ENCODE peak calls at places on chromosomes 5 and 9, in four cellular contexts. R is fibroblast of the aortic adventitia, U is AG09319, Q is choroid plexus epithelial cell. C is an unnamed sample.

GRCh38 chr5:157530226-157530972 is 45.2 kb downstream of the ADAM19 start:
- DNase-seq in U (no peak), Q (no peak), R (no peak), C (no peak)

GRCh38 chr5:175494271-175495183 is 16.2 kb downstream of the SFXN1 start:
- DNase-seq in Q (peak), R (no peak), U (no peak), C (no peak)

GRCh38 chr5:176371621-176372539 is 6.6 kb downstream of the ARL10 start:
- DNase-seq in R (no peak), U (no peak), Q (no peak), C (peak)

GRCh38 chr5:10145922-10146321 is 103.8 kb downstream of the ATPSCKMT start:
- DNase-seq in R (peak), U (peak), Q (peak), C (peak)

GRCh38 chr5:96703384-96703910 is 41.3 kb downstream of the CAST start:
- DNase-seq in U (no peak), R (peak), Q (peak), C (no peak)

GRCh38 chr5:41508696-41509398 is 1.6 kb downstream of the PLCXD3 start:
- DNase-seq in Q (no peak), R (no peak), U (no peak), C (no peak)

GRCh38 chr5:115509547-115509946 is 35.0 kb downstream of the FEM1C start:
- DNase-seq in R (no peak), U (no peak), Q (no peak), C (no peak)

GRCh38 chr9:394347-395052 is 179.8 kb downstream of the DOCK8 start:
- DNase-seq in U (no peak), R (no peak), Q (no peak), C (no peak)

GRCh38 chr9:129609486-129610192 is 11.3 kb downstream of the C9orf50 start:
- DNase-seq in Q (peak), U (no peak), R (peak), C (peak)

GRCh38 chr9:128470560-128470959 is 14.8 kb downstream of the ODF2 start:
- DNase-seq in U (no peak), R (peak), Q (peak), C (peak)

GRCh38 chr9:91395553-91396470 is 27.8 kb downstream of the NFIL3 start:
- DNase-seq in Q (peak), R (peak), U (no peak), C (peak)

GRCh38 chr9:105141448-105142101 is 102.9 kb upstream of the SLC44A1 start:
- DNase-seq in U (no peak), Q (peak), R (no peak), C (no peak)

GRCh38 chr5:143002459-143003327 is 232.5 kb downstream of the ARHGAP26 start:
- DNase-seq in U (peak), R (peak), Q (peak), C (peak)

GRCh38 chr5:59354811-59355210 is 538.7 kb downstream of the PDE4D start:
- DNase-seq in R (no peak), Q (no peak), U (no peak), C (no peak)

GRCh38 chr5:76801159-76801802 is 17.5 kb upstream of the F2RL1 start:
- DNase-seq in U (peak), Q (peak), R (peak), C (peak)

GRCh38 chr5:38467353-38468040 is 88.9 kb downstream of the LIFR start:
- DNase-seq in R (peak), Q (peak), U (no peak), C (peak)

GRCh38 chr5:66987949-66988838 is 208.4 kb downstream of the CD180 start:
- DNase-seq in R (peak), U (no peak), Q (peak), C (peak)

GRCh38 chr9:135126480-135127187 is 39.2 kb downstream of the OLFM1 start:
- DNase-seq in Q (no peak), U (no peak), R (no peak), C (no peak)

GRCh38 chr5:142684508-142685031 is 1.3 kb downstream of the FGF1 start:
- DNase-seq in R (no peak), Q (peak), U (no peak), C (no peak)

GRCh38 chr5:133321833-133322420 is 270.1 kb downstream of the HSPA4 start:
- DNase-seq in U (no peak), R (no peak), Q (no peak), C (no peak)

GRCh38 chr9:68705636-68706578 is 867 bp downstream of the PIP5K1B start:
- DNase-seq in Q (peak), U (no peak), R (no peak), C (peak)

GRCh38 chr5:82863260-82863659 is 213.9 kb downstream of the TMEM167A start:
- DNase-seq in Q (peak), U (no peak), R (peak), C (no peak)

GRCh38 chr9:129451669-129452068 is 169.2 kb downstream of the C9orf50 start:
- DNase-seq in Q (no peak), R (no peak), U (no peak), C (no peak)

GRCh38 chr5:140347382-140347781 is 979 bp upstream of the HBEGF start:
- DNase-seq in Q (no peak), U (no peak), R (no peak), C (no peak)

GRCh38 chr5:158849219-158849791 is 250.4 kb downstream of the EBF1 start:
- DNase-seq in U (no peak), Q (no peak), R (no peak), C (no peak)

DNA sequence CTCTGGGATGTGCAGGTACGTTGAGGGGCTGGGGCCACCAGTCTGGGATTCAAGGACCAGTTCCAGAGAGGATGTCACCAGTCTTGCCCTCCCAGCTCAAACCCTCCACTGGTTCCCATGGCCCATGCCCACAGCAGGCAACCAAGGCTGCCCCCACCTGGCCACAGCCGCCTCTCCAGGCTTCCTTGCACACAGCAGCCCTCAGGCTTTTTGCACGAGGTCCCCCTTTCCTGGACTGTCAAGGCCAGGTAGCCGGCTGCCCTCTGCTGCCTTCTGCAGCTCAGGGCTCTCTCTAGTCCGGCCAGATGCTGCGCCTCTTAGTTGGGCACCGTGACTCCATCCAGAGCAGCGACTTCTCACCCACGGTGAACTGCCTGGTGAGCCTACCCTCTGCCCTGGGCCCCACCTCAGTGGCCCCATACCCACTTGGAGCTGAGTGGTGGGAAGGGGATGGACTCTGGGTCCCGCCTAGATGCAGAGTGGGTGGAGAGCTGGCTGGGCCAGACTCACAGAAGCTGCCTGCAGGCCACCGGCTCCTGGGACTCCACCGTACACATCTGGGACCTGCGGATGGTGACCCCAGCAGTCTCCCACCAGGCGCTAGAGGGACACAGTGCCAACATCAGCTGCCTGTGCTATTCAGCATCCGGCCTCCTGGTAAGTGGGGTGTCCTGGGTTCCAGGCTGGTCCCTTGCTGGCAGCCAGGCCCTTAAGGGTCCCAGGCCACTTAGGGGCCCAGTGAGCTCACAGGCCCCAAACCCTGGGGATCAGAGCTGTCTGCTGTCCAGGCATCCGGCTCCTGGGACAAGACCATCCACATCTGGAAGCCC is 2.9 kb downstream of the WDR38 start:
- DNase-seq in R (no peak), U (no peak), Q (peak), C (no peak)
- TF ChIP-seq CTCF in R (peak), U (peak), Q (peak), C (peak)

GRCh38 chr5:4563400-4563799 is 576.7 kb upstream of the ADAMTS16 start:
- DNase-seq in Q (peak), R (peak), U (no peak), C (peak)
- TF ChIP-seq CTCF in Q (peak), R (peak), U (no peak), C (peak)

DNA sequence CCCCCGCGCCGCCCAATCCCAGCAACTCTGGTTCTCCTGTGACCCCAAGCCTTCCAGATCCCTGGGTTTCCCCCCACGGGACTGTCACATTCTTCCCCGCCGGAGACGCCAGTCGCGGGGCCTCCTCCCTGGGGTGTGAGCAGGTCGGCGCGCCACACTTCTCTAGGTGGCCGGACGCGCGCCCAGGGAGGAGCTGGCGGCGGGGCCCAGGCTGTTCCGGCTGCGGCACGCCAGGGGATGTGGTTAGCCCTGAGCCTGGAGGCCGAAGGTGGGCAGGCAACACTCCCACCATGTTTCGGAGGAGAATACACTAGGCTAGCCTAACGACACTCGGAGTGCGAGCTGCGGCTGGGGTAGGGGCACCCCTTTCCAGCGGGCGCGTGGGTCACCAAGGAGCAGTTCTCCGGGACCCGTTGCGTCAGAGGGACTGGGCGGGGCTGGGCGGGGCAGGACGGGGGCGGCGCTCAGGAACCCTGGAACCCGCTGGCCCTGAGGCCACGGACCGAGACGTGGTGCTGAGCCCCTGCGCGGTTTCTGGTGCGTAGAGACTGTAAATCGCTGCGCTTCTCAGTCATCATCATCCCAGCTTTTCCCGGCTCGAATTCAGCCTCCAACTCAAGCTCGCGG is at the start of gene SLC27A6:
- DNase-seq in R (no peak), Q (peak), U (no peak), C (no peak)
- TF ChIP-seq CTCF in R (no peak), Q (no peak), U (no peak), C (no peak)

DNA sequence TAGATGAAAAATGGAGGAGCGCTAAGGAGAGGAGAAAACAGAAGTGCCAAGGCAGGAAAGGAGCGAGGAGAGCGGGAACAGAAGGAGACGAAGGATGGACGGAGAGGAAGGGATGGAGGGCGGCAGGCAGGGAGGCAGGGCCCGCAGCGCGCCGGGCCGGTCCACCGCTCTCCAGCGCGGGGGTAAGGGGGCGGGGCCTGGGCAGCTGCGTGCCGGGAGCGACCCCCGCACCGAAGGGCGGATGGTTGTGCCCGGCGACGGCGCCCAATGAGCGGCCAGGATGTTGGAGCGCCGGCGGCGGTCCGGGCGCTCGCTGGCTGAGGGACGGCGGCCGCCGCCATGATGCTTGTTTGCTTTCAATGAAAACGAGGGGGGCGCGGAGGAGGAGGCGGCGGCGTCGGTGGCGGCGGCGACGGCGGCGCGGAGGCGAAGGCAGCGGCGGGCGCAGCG is at the start of gene CNOT6:
- DNase-seq in Q (peak), U (peak), R (peak), C (peak)
- TF ChIP-seq CTCF in Q (no peak), U (no peak), R (no peak), C (no peak)

DNA sequence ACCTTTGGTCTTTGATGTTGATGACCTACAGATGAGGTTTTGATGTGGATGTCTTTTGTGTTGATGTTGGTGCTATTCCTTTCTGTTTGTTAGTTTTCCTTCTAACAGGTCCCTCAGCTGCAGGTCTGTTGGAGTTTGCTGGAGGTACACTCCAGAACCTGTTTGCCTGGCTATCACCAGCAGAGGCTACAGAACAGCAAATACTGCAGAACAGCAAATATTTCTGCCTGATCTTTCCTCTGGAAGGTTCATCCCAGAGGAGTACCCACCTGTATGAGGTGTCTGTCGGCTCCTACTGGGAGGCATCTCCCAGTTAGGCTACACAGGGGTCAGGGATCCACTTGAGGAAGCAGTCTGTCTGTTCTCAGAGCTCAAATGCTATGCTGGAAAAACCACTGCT is 694.5 kb upstream of the CDH6 start:
- DNase-seq in U (no peak), R (no peak), Q (no peak), C (no peak)
- TF ChIP-seq CTCF in U (no peak), R (no peak), Q (no peak), C (no peak)

GRCh38 chr5:6370580-6370979 is 7.8 kb downstream of the MED10 start:
- DNase-seq in U (no peak), R (no peak), Q (no peak), C (no peak)
- TF ChIP-seq CTCF in U (no peak), R (no peak), Q (no peak), C (no peak)

C was measured in cardiac fibroblast.